ENCODE peak calls at places on chromosome X, in four cellular contexts. One of them, this sample, is unnamed.

GRCh38 chrX:109934935-109935334 is 68.0 kb upstream of the TMEM164 start:
- DNase-seq in SK-N-DZ: no peak
- DNase-seq in cerebellar cortex: no peak
- DNase-seq in AG10803: no peak
- DNase-seq in this sample: no peak

GRCh38 chrX:111164728-111165127 is 68.7 kb downstream of the PAK3 start:
- DNase-seq in SK-N-DZ: no peak
- DNase-seq in cerebellar cortex: no peak
- DNase-seq in AG10803: peak; percentile 0
- DNase-seq in this sample: peak; percentile 12

GRCh38 chrX:427812-428725 is 41.4 kb upstream of the PPP2R3B start:
- DNase-seq in cerebellar cortex: peak; percentile 6
- DNase-seq in AG10803: peak; percentile 19
- DNase-seq in SK-N-DZ: no peak
- DNase-seq in this sample: no peak

GRCh38 chrX:13923845-13924244 is 105.8 kb downstream of the GEMIN8 start:
- DNase-seq in SK-N-DZ: no peak
- DNase-seq in cerebellar cortex: no peak
- DNase-seq in AG10803: no peak
- DNase-seq in this sample: no peak

GRCh38 chrX:129239371-129239770 is 283.9 kb downstream of the SMARCA1 start:
- DNase-seq in AG10803: peak; percentile 32
- DNase-seq in SK-N-DZ: no peak
- DNase-seq in cerebellar cortex: no peak
- DNase-seq in this sample: peak; percentile 37

GRCh38 chrX:108131471-108131870 is 39.9 kb downstream of the ATG4A start:
- DNase-seq in cerebellar cortex: no peak
- DNase-seq in AG10803: no peak
- DNase-seq in SK-N-DZ: no peak
- DNase-seq in this sample: no peak

GRCh38 chrX:12138366-12139313 is at the start of gene FRMPD4:
- DNase-seq in cerebellar cortex: no peak
- DNase-seq in AG10803: peak; percentile 39
- DNase-seq in SK-N-DZ: no peak
- DNase-seq in this sample: peak; percentile 68

GRCh38 chrX:40145670-40146470 is 48.1 kb upstream of the BCOR start:
- DNase-seq in cerebellar cortex: no peak
- DNase-seq in AG10803: no peak
- DNase-seq in SK-N-DZ: no peak
- DNase-seq in this sample: peak; percentile 30

GRCh38 chrX:132367984-132368383 is 120.9 kb downstream of the MBNL3 start:
- DNase-seq in SK-N-DZ: no peak
- DNase-seq in AG10803: no peak
- DNase-seq in cerebellar cortex: no peak
- DNase-seq in this sample: no peak

GRCh38 chrX:138492371-138492770 is 219.1 kb downstream of the FGF13 start:
- DNase-seq in SK-N-DZ: no peak
- DNase-seq in cerebellar cortex: no peak
- DNase-seq in AG10803: no peak
- DNase-seq in this sample: no peak

GRCh38 chrX:132689741-132690140 is 200.9 kb upstream of the MBNL3 start:
- DNase-seq in AG10803: no peak
- DNase-seq in cerebellar cortex: no peak
- DNase-seq in SK-N-DZ: no peak
- DNase-seq in this sample: no peak

GRCh38 chrX:69724307-69724706 is 108.4 kb downstream of the EDA start:
- DNase-seq in cerebellar cortex: no peak
- DNase-seq in SK-N-DZ: no peak
- DNase-seq in AG10803: no peak
- DNase-seq in this sample: no peak

GRCh38 chrX:71871367-71871766 is 39.3 kb upstream of the NHSL2 start:
- DNase-seq in cerebellar cortex: peak; percentile 5
- DNase-seq in AG10803: no peak
- DNase-seq in SK-N-DZ: no peak
- DNase-seq in this sample: no peak

GRCh38 chrX:153981231-153981630 is 8.7 kb downstream of the TMEM187 start:
- DNase-seq in AG10803: no peak
- DNase-seq in cerebellar cortex: no peak
- DNase-seq in SK-N-DZ: no peak
- DNase-seq in this sample: no peak

GRCh38 chrX:12115377-12115776 is 22.9 kb upstream of the FRMPD4 start:
- DNase-seq in AG10803: no peak
- DNase-seq in SK-N-DZ: no peak
- DNase-seq in cerebellar cortex: peak; percentile 3
- DNase-seq in this sample: no peak

GRCh38 chrX:68570598-68570997 is 71.7 kb downstream of the YIPF6 start:
- DNase-seq in AG10803: no peak
- DNase-seq in cerebellar cortex: no peak
- DNase-seq in SK-N-DZ: no peak
- DNase-seq in this sample: no peak

GRCh38 chrX:129000797-129001196 is 522.5 kb downstream of the SMARCA1 start:
- DNase-seq in SK-N-DZ: no peak
- DNase-seq in cerebellar cortex: no peak
- DNase-seq in AG10803: no peak
- DNase-seq in this sample: no peak

GRCh38 chrX:82219129-82219528 is 1017.2 kb downstream of the SH3BGRL start:
- DNase-seq in cerebellar cortex: no peak
- DNase-seq in AG10803: no peak
- DNase-seq in SK-N-DZ: no peak
- DNase-seq in this sample: no peak

GRCh38 chrX:13816899-13817298 is at the start of gene GPM6B:
- DNase-seq in AG10803: no peak
- DNase-seq in SK-N-DZ: no peak
- DNase-seq in cerebellar cortex: peak; percentile 78
- DNase-seq in this sample: no peak

GRCh38 chrX:17164936-17165335 is 210.1 kb upstream of the NHS start:
- DNase-seq in cerebellar cortex: no peak
- DNase-seq in SK-N-DZ: no peak
- DNase-seq in AG10803: no peak
- DNase-seq in this sample: no peak

This sample was measured in GM03348.